ENCODE peak calls at places on chromosome X, in five cellular contexts. R, T, F, S and L are unnamed samples.

GRCh38 chrX:136250191-136251041 is 784 bp downstream of the MAP7D3 start:
- DNase-seq in R (no peak), T (no peak), F (peak), S (no peak), L (no peak)

GRCh38 chrX:11665144-11666040 is at the start of gene ARHGAP6:
- DNase-seq in R (no peak), T (no peak), F (peak), S (no peak), L (no peak)

GRCh38 chrX:133655914-133656265 is 240.6 kb upstream of the GPC4 start:
- DNase-seq in R (no peak), T (no peak), F (no peak), S (no peak), L (no peak)

GRCh38 chrX:113048896-113049295 is 208.3 kb upstream of the AMOT start:
- DNase-seq in R (no peak), T (no peak), F (no peak), S (no peak), L (no peak)

GRCh38 chrX:45083314-45083713 is 117.4 kb downstream of the DIPK2B start:
- DNase-seq in R (no peak), T (no peak), F (no peak), S (no peak), L (no peak)

GRCh38 chrX:7987160-7987992 is 60.2 kb upstream of the PNPLA4 start:
- DNase-seq in R (no peak), T (peak), F (no peak), S (no peak), L (no peak)

GRCh38 chrX:108122748-108123147 is 31.2 kb downstream of the ATG4A start:
- DNase-seq in R (no peak), T (no peak), F (no peak), S (no peak), L (no peak)

GRCh38 chrX:24682739-24683432 is 10.8 kb upstream of the POLA1 start:
- DNase-seq in R (no peak), T (no peak), F (no peak), S (no peak), L (no peak)

GRCh38 chrX:13489451-13489850 is 80.0 kb upstream of the EGFL6 start:
- DNase-seq in R (no peak), T (no peak), F (no peak), S (no peak), L (no peak)

GRCh38 chrX:102765794-102766193 is 45.3 kb downstream of the GPRASP3 start:
- DNase-seq in R (no peak), T (no peak), F (no peak), S (no peak), L (no peak)

GRCh38 chrX:105653891-105654290 is 168.4 kb upstream of the NRK start:
- DNase-seq in R (no peak), T (no peak), F (no peak), S (no peak), L (no peak)

GRCh38 chrX:46838482-46838857 is 1.6 kb downstream of the RP2 start:
- DNase-seq in R (no peak), T (no peak), F (no peak), S (no peak), L (no peak)

GRCh38 chrX:93932471-93933220 is 258.6 kb downstream of the FAM133A start:
- DNase-seq in R (no peak), T (no peak), F (no peak), S (no peak), L (no peak)

GRCh38 chrX:134761788-134762187 is 103.5 kb upstream of the PLAC1 start:
- DNase-seq in R (no peak), T (no peak), F (peak), S (no peak), L (no peak)

GRCh38 chrX:65877953-65878352 is 161.9 kb downstream of the VSIG4 start:
- DNase-seq in R (no peak), T (no peak), F (no peak), S (no peak), L (no peak)

GRCh38 chrX:8034058-8034457 is 106.8 kb upstream of the PNPLA4 start:
- DNase-seq in R (no peak), T (no peak), F (peak), S (no peak), L (no peak)

GRCh38 chrX:126985960-126986359 is 166.4 kb downstream of the PRR32 start:
- DNase-seq in R (no peak), T (no peak), F (no peak), S (no peak), L (no peak)

GRCh38 chrX:48978226-48978625 is 6.6 kb upstream of the KCND1 start:
- DNase-seq in R (no peak), T (no peak), F (no peak), S (no peak), L (no peak)

GRCh38 chrX:22629105-22629725 is 356.5 kb downstream of the CBLL2 start:
- DNase-seq in R (no peak), T (no peak), F (no peak), S (no peak), L (no peak)

GRCh38 chrX:129932137-129932791 is 26.3 kb downstream of the UTP14A start:
- DNase-seq in R (peak), T (peak), F (peak), S (peak), L (peak)

GRCh38 chrX:113001836-113002235 is 161.2 kb upstream of the AMOT start:
- DNase-seq in R (no peak), T (no peak), F (peak), S (no peak), L (no peak)

GRCh38 chrX:54413753-54414152 is 26.5 kb upstream of the TSR2 start:
- DNase-seq in R (no peak), T (no peak), F (no peak), S (no peak), L (no peak)

GRCh38 chrX:12563121-12563520 is 228.1 kb upstream of the PRPS2 start:
- DNase-seq in R (no peak), T (no peak), F (no peak), S (no peak), L (no peak)

GRCh38 chrX:100404851-100405250 is 5.2 kb downstream of the PCDH19 start:
- DNase-seq in R (no peak), T (no peak), F (no peak), S (no peak), L (no peak)

DNA sequence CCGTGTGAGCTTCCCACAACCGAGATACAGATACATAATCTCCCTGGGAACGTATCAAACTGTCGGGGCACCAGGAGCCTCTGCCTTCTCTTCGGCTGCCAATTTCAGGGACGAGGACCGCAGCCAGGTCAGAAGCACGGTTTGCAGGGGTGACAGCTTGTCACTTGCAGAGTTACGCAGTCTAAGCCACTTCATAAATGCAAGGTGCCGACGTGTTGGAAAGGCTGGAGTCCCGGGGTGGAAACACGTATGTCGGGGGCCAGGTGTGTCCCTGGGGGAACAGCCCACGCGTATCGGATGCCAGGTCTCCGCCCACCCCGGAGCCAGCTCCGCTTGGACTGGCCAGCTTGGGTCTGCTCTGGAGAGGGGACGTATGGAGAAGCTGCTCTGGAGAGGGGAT is 76.3 kb upstream of the SHOX start:
- DNase-seq in R (no peak), T (no peak), F (no peak), S (no peak), L (no peak)
- TF ChIP-seq POLR2AphosphoS5 in R (no peak), T (no peak), F (no peak), S (no peak), L (no peak)

GRCh38 chrX:140090800-140091275 is 125.5 kb upstream of the CXorf66 start:
- DNase-seq in R (no peak), T (no peak), F (no peak), S (peak), L (no peak)
- TF ChIP-seq EZH2 in R (no peak), T (no peak), F (no peak), S (no peak), L (no peak)

GRCh38 chrX:150361777-150362351 is 1.3 kb upstream of the MAMLD1 start:
- DNase-seq in R (no peak), T (no peak), F (peak), S (no peak), L (no peak)

GRCh38 chrX:150361070-150361776 is 1.9 kb upstream of the MAMLD1 start:
- DNase-seq in R (no peak), T (no peak), F (peak), S (peak), L (no peak)

GRCh38 chrX:150364347-150365050 is 1.4 kb downstream of the MAMLD1 start:
- DNase-seq in R (no peak), T (no peak), F (peak), S (no peak), L (no peak)

GRCh38 chrX:150363561-150364346 is 637 bp downstream of the MAMLD1 start:
- DNase-seq in R (no peak), T (no peak), F (peak), S (no peak), L (no peak)

DNA sequence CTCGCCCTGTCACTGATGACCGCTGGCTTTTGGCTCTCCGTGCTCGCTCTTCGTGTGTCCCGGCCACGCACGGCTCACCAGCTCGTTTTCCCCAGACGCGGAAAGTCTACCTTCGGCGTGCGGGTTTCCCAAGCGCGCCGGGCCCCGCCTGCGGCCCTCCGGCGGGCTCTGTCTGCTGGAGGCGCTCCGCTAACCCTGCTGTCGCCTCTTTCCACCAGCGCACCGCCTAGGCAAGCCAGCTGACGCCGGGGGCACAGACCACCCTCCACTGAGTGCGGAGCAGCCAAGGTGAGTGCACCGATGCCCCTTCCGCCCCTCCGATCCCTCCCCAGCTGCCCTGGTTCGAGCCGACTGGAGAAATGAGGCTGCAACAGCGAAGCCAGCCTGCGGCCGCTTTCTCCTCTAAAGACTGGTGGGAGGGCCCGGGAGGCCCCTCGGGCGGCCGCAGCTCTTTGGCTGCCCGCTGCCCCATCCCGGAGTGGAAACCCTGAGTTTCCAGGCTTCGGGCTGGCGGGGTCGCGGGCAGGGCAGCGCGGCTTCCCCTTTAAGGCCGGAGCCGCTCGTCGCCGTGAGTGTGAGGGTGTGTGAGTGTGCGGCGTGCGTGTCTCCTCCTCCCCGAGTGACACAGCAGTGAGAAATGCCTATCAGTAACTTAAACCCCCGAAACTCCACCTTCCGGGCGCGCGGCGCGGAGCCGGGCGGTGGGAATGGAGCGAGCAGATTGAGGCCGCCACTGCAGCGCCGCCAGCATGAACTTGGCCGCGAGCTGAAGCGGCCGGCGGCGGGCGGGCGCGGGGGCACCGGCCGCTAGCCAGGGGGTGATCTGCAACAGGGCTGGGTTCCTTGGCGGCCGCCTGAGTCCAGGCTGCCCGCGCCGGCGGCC is at the start of gene MAMLD1:
- DNase-seq in R (peak), T (no peak), F (peak), S (peak), L (no peak)
- H3K27ac ChIP-seq in R (peak), T (no peak), F (no peak), S (no peak), L (no peak)

GRCh38 chrX:119226431-119226830 is 9.7 kb upstream of the PGRMC1 start:
- DNase-seq in R (no peak), T (no peak), F (no peak), S (no peak), L (no peak)
- TF ChIP-seq POLR2AphosphoS5 in R (no peak), T (no peak), F (no peak), S (no peak), L (no peak)

GRCh38 chrX:19122641-19123009 is 357 bp upstream of the ADGRG2 start:
- DNase-seq in R (no peak), T (no peak), F (peak), S (no peak), L (no peak)
- TF ChIP-seq EZH2 in R (no peak), T (no peak), F (no peak), S (no peak), L (no peak)

DNA sequence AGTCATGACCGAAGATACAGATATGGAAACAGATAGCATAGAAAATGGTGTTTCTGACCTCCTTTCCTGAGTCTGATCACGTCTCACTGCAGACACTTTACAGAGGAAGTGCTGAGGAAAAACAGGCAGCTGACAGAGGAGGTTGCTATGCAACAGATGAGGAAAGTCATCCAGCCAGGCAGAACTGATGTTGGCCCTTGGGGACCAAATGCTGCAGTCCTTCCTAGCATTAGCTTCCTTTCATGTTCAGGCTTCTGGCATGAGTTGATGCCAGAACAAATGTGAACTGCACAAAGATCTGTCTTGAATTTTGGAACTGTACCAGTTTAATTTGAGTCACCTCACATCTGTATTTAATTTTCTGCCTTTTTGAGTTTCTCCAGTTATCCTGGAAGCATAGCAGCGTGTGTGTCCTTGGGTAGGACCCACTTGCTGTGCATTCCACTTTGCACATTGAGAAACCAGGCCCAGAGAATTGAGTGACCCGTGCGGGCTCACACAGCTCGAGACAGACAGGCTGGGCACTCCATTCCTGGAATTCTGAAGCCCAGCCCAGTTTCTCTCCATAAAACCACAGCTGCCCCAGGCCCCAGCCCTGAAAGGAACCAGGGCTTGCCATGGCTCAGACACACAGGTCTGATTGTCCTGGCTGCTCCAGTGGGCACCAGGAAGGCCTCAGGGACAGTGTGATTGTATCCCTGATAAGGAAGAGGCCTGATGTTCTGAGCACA is 1.4 kb upstream of the MAGED1 start:
- DNase-seq in R (no peak), T (no peak), F (peak), S (no peak), L (peak)
- H3K27ac ChIP-seq in R (no peak), T (no peak), F (no peak), S (no peak), L (peak)

GRCh38 chrX:721354-721753 is 90.8 kb downstream of the SHOX start:
- DNase-seq in R (no peak), T (no peak), F (no peak), S (no peak), L (no peak)
- TF ChIP-seq POLR2AphosphoS5 in R (no peak), T (no peak), F (no peak), S (no peak), L (no peak)

DNA sequence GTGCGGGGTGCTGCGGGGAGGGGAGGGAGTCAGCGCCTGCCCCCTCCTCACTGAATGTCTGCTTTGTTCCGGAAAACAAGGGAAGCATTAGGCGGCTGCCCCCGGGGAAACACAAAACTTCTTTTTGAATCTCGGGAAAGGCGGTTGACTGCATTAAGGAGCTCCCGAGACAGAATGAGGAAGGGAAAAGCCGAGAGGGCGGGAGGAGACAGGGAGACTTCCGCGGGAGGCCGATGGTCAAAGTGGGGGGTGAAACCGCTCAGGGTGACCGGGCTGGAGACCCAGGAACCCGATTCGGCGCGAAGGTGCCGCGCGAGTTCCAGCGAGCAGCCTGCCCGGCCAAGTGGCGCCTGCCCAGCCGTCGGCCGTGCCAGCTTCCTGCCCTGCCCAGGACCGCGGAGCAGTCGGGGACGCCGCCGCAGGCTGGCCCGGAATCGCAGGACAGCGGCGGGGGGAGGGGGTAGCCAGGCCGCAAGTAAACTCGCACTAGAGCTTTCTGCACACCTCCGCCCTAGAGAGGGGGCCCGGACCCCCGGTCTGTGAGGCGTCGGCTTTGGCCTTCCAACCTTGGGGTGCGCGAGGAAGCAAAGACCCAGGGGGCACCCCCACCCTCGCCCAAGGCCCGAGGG is 55.1 kb upstream of the BCOR start:
- DNase-seq in R (no peak), T (no peak), F (peak), S (no peak), L (no peak)
- TF ChIP-seq EZH2 in R (no peak), T (no peak), F (no peak), S (no peak), L (no peak)

GRCh38 chrX:27276751-27277150 is 186.4 kb downstream of the PPP4R3C start:
- DNase-seq in R (peak), T (no peak), F (no peak), S (no peak), L (no peak)
- H3K27ac ChIP-seq in R (no peak), T (no peak), F (no peak), S (no peak), L (no peak)

GRCh38 chrX:19190902-19191301 is 68.6 kb upstream of the ADGRG2 start:
- DNase-seq in R (no peak), T (no peak), F (no peak), S (no peak), L (no peak)
- TF ChIP-seq POLR2AphosphoS5 in R (no peak), T (no peak), F (no peak), S (no peak), L (no peak)